ENCODE peak calls at places on chromosomes 5 and 9, in seven cellular contexts. E is transverse colon, I is fibroblast of lung, K is neural progenitor cell, G is hepatocyte, Z is H9, B is GM23338. S is an unnamed sample. For H3K4me1, the result is how much of the 10 kb centered on the place peaks cover.

GRCh38 chr5:56175465-56175864 is 57.7 kb downstream of the ANKRD55 start:
- DNase-seq in E (no peak), I (peak), K (peak), G (peak), Z (no peak), B (peak), S (no peak)

GRCh38 chr9:131578778-131579504 is 33.6 kb downstream of the PRRT1B start:
- DNase-seq in E (peak), I (no peak), K (no peak), G (no peak), Z (no peak), B (no peak), S (peak)

GRCh38 chr5:142684508-142685031 is 1.3 kb downstream of the FGF1 start:
- DNase-seq in E (no peak), I (peak), K (peak), G (no peak), Z (peak), B (peak), S (no peak)

GRCh38 chr9:131422241-131422792 is 28.4 kb downstream of the PRRC2B start:
- DNase-seq in E (no peak), I (no peak), K (no peak), G (peak), Z (no peak), B (no peak), S (no peak)

GRCh38 chr5:41427505-41427904 is 82.9 kb downstream of the PLCXD3 start:
- DNase-seq in E (no peak), I (no peak), K (no peak), G (no peak), Z (no peak), B (no peak), S (no peak)

GRCh38 chr5:1479581-1480188 is 34.4 kb upstream of the SLC6A3 start:
- DNase-seq in E (peak), I (no peak), K (peak), G (peak), Z (peak), B (peak), S (peak)

GRCh38 chr5:55629790-55630189 is 82.3 kb downstream of the SLC38A9 start:
- DNase-seq in E (no peak), I (no peak), K (no peak), G (no peak), Z (no peak), B (no peak), S (no peak)

GRCh38 chr9:304519-305185 is 90.0 kb downstream of the DOCK8 start:
- DNase-seq in E (no peak), I (no peak), K (no peak), G (peak), Z (peak), B (peak), S (no peak)

GRCh38 chr5:80806929-80807328 is 152.1 kb upstream of the DHFR start:
- DNase-seq in E (no peak), I (no peak), K (no peak), G (no peak), Z (no peak), B (no peak), S (no peak)

GRCh38 chr9:114641974-114642373 is 15.6 kb downstream of the TEX53 start:
- DNase-seq in E (no peak), I (no peak), K (no peak), G (no peak), Z (no peak), B (no peak), S (no peak)

GRCh38 chr5:119896851-119897536 is 267.6 kb downstream of the FAM170A start:
- DNase-seq in E (no peak), I (no peak), K (peak), G (peak), Z (no peak), B (no peak), S (no peak)

GRCh38 chr5:155556700-155557099 is 543.1 kb downstream of the KIF4B start:
- DNase-seq in E (no peak), I (no peak), K (no peak), G (no peak), Z (no peak), B (no peak), S (no peak)

GRCh38 chr9:126372716-126373115 is 46.1 kb downstream of the MVB12B start:
- DNase-seq in E (no peak), I (peak), K (no peak), G (no peak), Z (no peak), B (no peak), S (no peak)

GRCh38 chr5:177142029-177142681 is 8.6 kb downstream of the NSD1 start:
- DNase-seq in E (no peak), I (no peak), K (no peak), G (no peak), Z (no peak), B (no peak), S (no peak)

GRCh38 chr5:81207009-81207408 is 26.1 kb upstream of the CKMT2 start:
- DNase-seq in E (no peak), I (no peak), K (peak), G (peak), Z (peak), B (peak), S (no peak)

GRCh38 chr5:9094582-9094981 is 451.3 kb downstream of the SEMA5A start:
- DNase-seq in E (no peak), I (peak), K (no peak), G (no peak), Z (no peak), B (no peak), S (no peak)

GRCh38 chr5:171166766-171167165 is 142.3 kb upstream of the TLX3 start:
- DNase-seq in E (no peak), I (no peak), K (peak), G (no peak), Z (no peak), B (no peak), S (no peak)

GRCh38 chr5:143887901-143888648 is 76.1 kb downstream of the HMHB1 start:
- DNase-seq in E (no peak), I (peak), K (no peak), G (no peak), Z (no peak), B (no peak), S (no peak)

GRCh38 chr9:804026-804425 is 37.5 kb upstream of the DMRT1 start:
- DNase-seq in E (no peak), I (peak), K (no peak), G (no peak), Z (no peak), B (no peak), S (no peak)

GRCh38 chr5:79297661-79298060 is 61.7 kb downstream of the JMY start:
- DNase-seq in E (no peak), I (peak), K (peak), G (no peak), Z (no peak), B (no peak), S (no peak)

GRCh38 chr5:162334944-162335343 is 267.4 kb downstream of the GABRG2 start:
- DNase-seq in E (no peak), I (no peak), K (no peak), G (no peak), Z (no peak), B (no peak), S (no peak)

GRCh38 chr5:67156976-67157583 is 39.5 kb downstream of the CD180 start:
- DNase-seq in E (peak), I (peak), K (peak), G (peak), Z (peak), B (peak), S (peak)

GRCh38 chr5:117752403-117752802 is 1177.8 kb upstream of the SEMA6A start:
- DNase-seq in E (no peak), I (no peak), K (no peak), G (no peak), Z (no peak), B (no peak), S (no peak)

GRCh38 chr9:106025449-106025848 is 331.1 kb downstream of the TMEM38B start:
- DNase-seq in E (no peak), I (no peak), K (peak), G (peak), Z (peak), B (peak), S (no peak)

GRCh38 chr5:28254846-28255245 is 1216.5 kb upstream of the CDH9 start:
- DNase-seq in E (no peak), I (peak), K (no peak), G (no peak), Z (no peak), B (no peak), S (no peak)

GRCh38 chr9:98690686-98691085 is 18.0 kb downstream of the GABBR2 start:
- DNase-seq in E (no peak), I (no peak), K (no peak), G (no peak), Z (no peak), B (no peak), S (no peak)

GRCh38 chr9:129383005-129383414 is 204.9 kb upstream of the IER5L start:
- DNase-seq in E (peak), I (no peak), K (no peak), G (peak), Z (peak), B (peak), S (no peak)

GRCh38 chr5:1409386-1410110 is 35.7 kb downstream of the SLC6A3 start:
- DNase-seq in E (no peak), I (peak), K (peak), G (peak), Z (peak), B (peak), S (no peak)

GRCh38 chr5:155282503-155283107 is 269.1 kb downstream of the KIF4B start:
- DNase-seq in E (no peak), I (no peak), K (no peak), G (no peak), Z (no peak), B (no peak), S (no peak)

DNA sequence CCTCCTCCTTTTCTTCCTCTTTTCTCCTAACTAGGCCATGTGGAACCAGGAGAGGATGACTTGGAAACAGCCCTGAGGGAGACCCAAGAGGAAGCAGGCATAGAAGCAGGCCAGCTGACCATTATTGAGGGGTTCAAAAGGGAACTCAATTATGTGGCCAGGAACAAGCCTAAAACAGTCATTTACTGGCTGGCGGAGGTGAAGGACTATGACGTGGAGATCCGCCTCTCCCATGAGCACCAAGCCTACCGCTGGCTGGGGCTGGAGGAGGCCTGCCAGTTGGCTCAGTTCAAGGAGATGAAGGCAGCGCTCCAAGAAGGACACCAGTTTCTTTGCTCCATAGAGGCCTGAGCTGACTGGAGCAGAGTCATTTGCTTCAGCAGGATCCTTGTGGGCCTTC is 13.7 kb downstream of the NUDT2 start:
- DNase-seq in E (peak), I (no peak), K (no peak), G (no peak), Z (no peak), B (no peak), S (no peak)
- H3K27ac ChIP-seq in E (peak), I (no peak), K (no peak), G (peak), Z (no peak), B (no peak), S (no peak)

GRCh38 chr9:37370282-37370681 is 52.2 kb upstream of the GRHPR start:
- DNase-seq in E (no peak), I (no peak), K (no peak), G (no peak), Z (no peak), B (no peak), S (no peak)
- H3K4me1 ChIP-seq in E (under half), I (under half), K (under half), G (under half), Z (under half), B (under half), S (under half)

GRCh38 chr9:34059954-34060353 is 11.3 kb upstream of the UBAP2 start:
- DNase-seq in E (no peak), I (no peak), K (no peak), G (no peak), Z (no peak), B (no peak), S (no peak)

DNA sequence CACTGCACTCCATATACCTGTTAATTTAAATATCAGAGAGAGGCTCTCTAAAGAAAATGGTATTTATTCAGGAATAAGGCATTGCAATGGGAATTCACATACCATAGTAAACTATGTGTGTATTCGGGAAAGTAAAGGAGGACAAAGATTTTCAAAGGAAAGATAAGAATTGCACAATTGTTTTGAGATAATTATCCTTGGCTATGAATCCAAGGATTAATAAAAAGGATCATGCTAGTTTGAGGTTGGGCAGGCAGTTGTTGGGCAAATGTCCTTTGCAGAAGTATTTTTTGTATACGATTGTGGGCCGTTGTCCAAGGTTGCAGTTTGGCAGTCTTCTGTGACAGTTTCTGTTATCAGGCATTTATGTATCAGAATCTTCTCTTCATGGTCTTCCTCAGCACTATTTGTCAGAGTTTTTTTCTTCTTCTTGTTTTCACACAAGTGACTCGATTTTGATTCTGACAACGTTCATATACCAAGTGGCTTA is 10.6 kb upstream of the UBAP2 start:
- DNase-seq in E (no peak), I (no peak), K (no peak), G (no peak), Z (no peak), B (no peak), S (no peak)
- H3K27ac ChIP-seq in E (no peak), I (no peak), K (no peak), G (no peak), Z (no peak), B (no peak), S (no peak)

DNA sequence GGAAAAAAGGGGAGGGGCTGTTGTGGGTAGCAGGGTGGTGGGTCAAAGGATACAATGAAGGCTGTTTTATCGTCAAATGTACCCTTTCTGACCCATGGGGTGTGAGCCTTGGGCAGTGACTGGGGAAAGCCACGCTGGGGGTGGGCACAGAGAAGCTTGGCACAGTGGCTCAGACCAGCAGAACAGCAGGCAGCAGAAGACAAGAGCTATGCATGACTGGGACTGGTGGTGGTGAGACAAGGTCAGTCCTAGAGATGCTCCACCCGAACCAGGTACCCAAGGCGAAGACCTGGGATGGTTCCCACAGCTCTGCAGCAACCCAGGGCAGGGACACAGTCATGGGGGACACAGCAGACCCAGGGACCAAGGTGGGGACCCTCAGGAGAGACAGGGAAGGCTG is 38.3 kb downstream of the BICD2 start:
- DNase-seq in E (no peak), I (no peak), K (no peak), G (no peak), Z (no peak), B (no peak), S (no peak)
- H3K4me1 ChIP-seq in E (under half), I (under half), K (under half), G (under half), Z (under half), B (under half), S (under half)

S was measured in CD8-positive, alpha-beta memory T cell.